ENCODE peak calls at places on chromosomes 12 and 14, in seven cellular contexts. W, D, T, Y, G, X and O are unnamed samples.

GRCh38 chr14:76742185-76742584 is 19.1 kb upstream of the VASH1 start:
- DNase-seq in W (no peak), D (no peak), T (no peak), Y (no peak), G (no peak), X (no peak), O (no peak)

GRCh38 chr12:57416039-57416996 is 14.5 kb downstream of the R3HDM2 start:
- DNase-seq in W (no peak), D (no peak), T (no peak), Y (no peak), G (no peak), X (no peak), O (no peak)

GRCh38 chr12:93991882-93992415 is 156.4 kb upstream of the PLXNC1 start:
- DNase-seq in W (no peak), D (no peak), T (no peak), Y (no peak), G (no peak), X (no peak), O (no peak)

GRCh38 chr12:24499151-24500146 is 449.5 kb downstream of the BCAT1 start:
- DNase-seq in W (no peak), D (no peak), T (peak; percentile 3), Y (peak; percentile 4), G (no peak), X (no peak), O (no peak)

GRCh38 chr12:59596232-59597143 is 659 bp downstream of the SLC16A7 start:
- DNase-seq in W (peak; percentile 73), D (peak; percentile 92), T (peak; percentile 71), Y (peak; percentile 71), G (peak; percentile 96), X (peak; percentile 85), O (peak; percentile 33)

GRCh38 chr14:91399868-91400640 is 17.6 kb downstream of the CCDC88C start:
- DNase-seq in W (no peak), D (peak; percentile 64), T (no peak), Y (no peak), G (no peak), X (no peak), O (no peak)

GRCh38 chr14:50944647-50945413 is 547 bp upstream of the PYGL start:
- DNase-seq in W (no peak), D (no peak), T (no peak), Y (no peak), G (peak; percentile 79), X (peak; percentile 24), O (peak; percentile 35)

GRCh38 chr12:95836185-95836609 is 22.6 kb upstream of the SNRPF start:
- DNase-seq in W (no peak), D (no peak), T (no peak), Y (no peak), G (no peak), X (no peak), O (no peak)

GRCh38 chr12:32419520-32419960 is 20.2 kb downstream of the FGD4 start:
- DNase-seq in W (no peak), D (no peak), T (no peak), Y (no peak), G (no peak), X (no peak), O (no peak)

GRCh38 chr14:35861204-35861868 is 35.2 kb downstream of the BRMS1L start:
- DNase-seq in W (no peak), D (no peak), T (no peak), Y (no peak), G (no peak), X (no peak), O (no peak)

GRCh38 chr12:4643747-4644146 is 5.1 kb downstream of the AKAP3 start:
- DNase-seq in W (no peak), D (no peak), T (no peak), Y (no peak), G (no peak), X (no peak), O (no peak)

GRCh38 chr12:117124421-117125274 is 25.4 kb upstream of the TESC start:
- DNase-seq in W (no peak), D (no peak), T (no peak), Y (no peak), G (no peak), X (no peak), O (no peak)

GRCh38 chr12:120944645-120945217 is 33.6 kb upstream of the HNF1A start:
- DNase-seq in W (no peak), D (peak; percentile 96), T (peak; percentile 13), Y (peak; percentile 9), G (no peak), X (peak; percentile 38), O (no peak)

GRCh38 chr14:75411194-75411552 is 16.6 kb upstream of the JDP2 start:
- DNase-seq in W (no peak), D (no peak), T (no peak), Y (no peak), G (no peak), X (peak; percentile 48), O (no peak)

GRCh38 chr12:48189331-48190125 is 6.1 kb downstream of the CCDC184 start:
- DNase-seq in W (peak; percentile 39), D (peak; percentile 95), T (peak; percentile 45), Y (no peak), G (peak; percentile 73), X (peak; percentile 48), O (no peak)

GRCh38 chr12:98352218-98352811 is 163.1 kb upstream of the TMPO start:
- DNase-seq in W (no peak), D (peak; percentile 62), T (peak; percentile 4), Y (peak; percentile 2), G (no peak), X (no peak), O (no peak)

GRCh38 chr12:94553130-94553519 is 93.5 kb upstream of the CEP83 start:
- DNase-seq in W (no peak), D (peak; percentile 12), T (peak; percentile 28), Y (no peak), G (no peak), X (no peak), O (no peak)

GRCh38 chr12:10354502-10354901 is 35.3 kb downstream of the KLRK1 start:
- DNase-seq in W (no peak), D (peak; percentile 66), T (no peak), Y (no peak), G (no peak), X (no peak), O (no peak)

GRCh38 chr12:101107032-101107763 is 102.8 kb downstream of the SLC5A8 start:
- DNase-seq in W (no peak), D (no peak), T (no peak), Y (no peak), G (no peak), X (no peak), O (no peak)

GRCh38 chr14:51539571-51540037 is 112.1 kb upstream of the FRMD6 start:
- DNase-seq in W (no peak), D (peak; percentile 46), T (peak; percentile 68), Y (peak; percentile 16), G (no peak), X (no peak), O (no peak)